ENCODE peak calls at places on chromosome 15, in nine cellular contexts. X, R, D, A, K, F, T, Q and U are unnamed samples.

GRCh38 chr15:57591237-57591821 is 375 bp upstream of the MYZAP start:
- DNase-seq in X (no peak), R (no peak), D (no peak), A (no peak), K (no peak), F (no peak), T (no peak), Q (no peak), U (no peak)

GRCh38 chr15:92409006-92409405 is 15.3 kb downstream of the ST8SIA2 start:
- DNase-seq in X (no peak), R (no peak), D (no peak), A (no peak), K (no peak), F (no peak), T (no peak), Q (no peak), U (no peak)

GRCh38 chr15:67420137-67420536 is 100.8 kb upstream of the C15orf61 start:
- DNase-seq in X (no peak), R (no peak), D (no peak), A (no peak), K (no peak), F (no peak), T (no peak), Q (no peak), U (no peak)

GRCh38 chr15:52788099-52788986 is 1.8 kb downstream of the ONECUT1 start:
- DNase-seq in X (no peak), R (no peak), D (no peak), A (no peak), K (no peak), F (no peak), T (no peak), Q (no peak), U (no peak)

GRCh38 chr15:82122754-82123400 is 77.1 kb upstream of the MEX3B start:
- DNase-seq in X (no peak), R (no peak), D (peak), A (no peak), K (no peak), F (peak), T (no peak), Q (peak), U (no peak)

GRCh38 chr15:73573572-73573971 is 59.6 kb downstream of the NPTN start:
- DNase-seq in X (no peak), R (no peak), D (peak), A (no peak), K (no peak), F (peak), T (peak), Q (no peak), U (no peak)

GRCh38 chr15:57201578-57201977 is 174.7 kb upstream of the CGNL1 start:
- DNase-seq in X (no peak), R (no peak), D (no peak), A (no peak), K (no peak), F (no peak), T (no peak), Q (no peak), U (no peak)

GRCh38 chr15:101514318-101514717 is 24.8 kb upstream of the PCSK6 start:
- DNase-seq in X (no peak), R (no peak), D (no peak), A (no peak), K (no peak), F (no peak), T (no peak), Q (no peak), U (no peak)

GRCh38 chr15:55234104-55234799 is 37.5 kb upstream of the RSL24D1 start:
- DNase-seq in X (no peak), R (no peak), D (no peak), A (no peak), K (no peak), F (no peak), T (no peak), Q (no peak), U (no peak)

GRCh38 chr15:48647963-48648362 is 2.5 kb upstream of the FBN1 start:
- DNase-seq in X (no peak), R (no peak), D (peak), A (no peak), K (peak), F (peak), T (no peak), Q (peak), U (no peak)

GRCh38 chr15:51844747-51845426 is 15.4 kb downstream of the TMOD3 start:
- DNase-seq in X (no peak), R (no peak), D (no peak), A (no peak), K (no peak), F (peak), T (no peak), Q (no peak), U (no peak)

GRCh38 chr15:81163961-81164800 is 30.1 kb downstream of the CFAP161 start:
- DNase-seq in X (no peak), R (no peak), D (peak), A (no peak), K (no peak), F (peak), T (no peak), Q (peak), U (no peak)

GRCh38 chr15:84749111-84749991 is 959 bp downstream of the ZNF592 start:
- DNase-seq in X (no peak), R (peak), D (no peak), A (peak), K (peak), F (peak), T (no peak), Q (peak), U (peak)

GRCh38 chr15:90697180-90697579 is 20.0 kb upstream of the BLM start:
- DNase-seq in X (no peak), R (no peak), D (no peak), A (no peak), K (no peak), F (no peak), T (no peak), Q (no peak), U (no peak)

GRCh38 chr15:35166730-35167359 is 81.8 kb upstream of the NANOGP8 start:
- DNase-seq in X (no peak), R (no peak), D (no peak), A (no peak), K (no peak), F (no peak), T (no peak), Q (no peak), U (no peak)

GRCh38 chr15:53831907-53832793 is 72.7 kb upstream of the WDR72 start:
- DNase-seq in X (no peak), R (no peak), D (no peak), A (no peak), K (no peak), F (no peak), T (no peak), Q (no peak), U (no peak)

GRCh38 chr15:98713585-98714001 is 65.3 kb downstream of the IGF1R start:
- DNase-seq in X (no peak), R (peak), D (peak), A (no peak), K (no peak), F (peak), T (no peak), Q (peak), U (no peak)

GRCh38 chr15:92808611-92809063 is 91.5 kb upstream of the CHD2 start:
- DNase-seq in X (no peak), R (no peak), D (no peak), A (no peak), K (peak), F (no peak), T (no peak), Q (peak), U (peak)

GRCh38 chr15:37698679-37699078 is 235.8 kb upstream of the TMCO5A start:
- DNase-seq in X (no peak), R (no peak), D (no peak), A (no peak), K (no peak), F (no peak), T (no peak), Q (no peak), U (no peak)

GRCh38 chr15:58329781-58330467 is 101.9 kb upstream of the LIPC start:
- DNase-seq in X (no peak), R (no peak), D (no peak), A (no peak), K (no peak), F (no peak), T (no peak), Q (no peak), U (no peak)

GRCh38 chr15:77525907-77526581 is 105.4 kb downstream of the HMG20A start:
- DNase-seq in X (no peak), R (no peak), D (no peak), A (no peak), K (no peak), F (no peak), T (no peak), Q (no peak), U (no peak)

GRCh38 chr15:34588046-34588674 is 4.7 kb upstream of the GOLGA8B start:
- DNase-seq in X (peak), R (peak), D (peak), A (peak), K (peak), F (peak), T (peak), Q (peak), U (peak)